ENCODE peak calls at places on chromosomes 11 and 22, in ten cellular contexts. V is suprapubic skin, F is hepatocyte, Y is kidney, T is heart left ventricle, C is transverse colon, O is prostate gland, M is upper lobe of left lung, W is psoas muscle, G is endodermal cell. P is an unnamed sample.

GRCh38 chr11:119796363-119797060 is 67.5 kb upstream of the NECTIN1 start:
- DNase-seq in V (no peak), F (no peak), Y (peak; percentile 52), T (no peak), C (no peak), O (no peak), M (no peak), W (no peak), G (no peak), P (no peak)

GRCh38 chr11:44564198-44564597 is 1.3 kb upstream of the CD82 start:
- DNase-seq in V (no peak), F (peak; percentile 42), Y (peak; percentile 76), T (no peak), C (peak; percentile 52), O (peak; percentile 64), M (no peak), W (no peak), G (no peak), P (no peak)

GRCh38 chr22:25630446-25630845 is 66.0 kb downstream of the GRK3 start:
- DNase-seq in V (no peak), F (no peak), Y (no peak), T (no peak), C (no peak), O (no peak), M (no peak), W (no peak), G (no peak), P (no peak)

GRCh38 chr11:45092901-45093760 is 53.3 kb upstream of the PRDM11 start:
- DNase-seq in V (no peak), F (no peak), Y (peak; percentile 38), T (no peak), C (no peak), O (no peak), M (no peak), W (no peak), G (peak; percentile 38), P (no peak)

GRCh38 chr11:18594999-18595749 is 4.4 kb upstream of the MISFA start:
- DNase-seq in V (no peak), F (peak; percentile 40), Y (no peak), T (no peak), C (no peak), O (no peak), M (no peak), W (no peak), G (no peak), P (no peak)

GRCh38 chr11:101914349-101914736 is 467 bp upstream of the CEP126 start:
- DNase-seq in V (no peak), F (peak; percentile 40), Y (no peak), T (no peak), C (no peak), O (no peak), M (no peak), W (no peak), G (no peak), P (no peak)

GRCh38 chr11:123671534-123671933 is 17.1 kb upstream of the SCN3B start:
- DNase-seq in V (no peak), F (no peak), Y (no peak), T (no peak), C (no peak), O (no peak), M (no peak), W (no peak), G (no peak), P (no peak)

GRCh38 chr11:59224419-59224928 is 11.7 kb upstream of the MPEG1 start:
- DNase-seq in V (no peak), F (no peak), Y (no peak), T (no peak), C (no peak), O (no peak), M (no peak), W (no peak), G (no peak), P (no peak)

DNA sequence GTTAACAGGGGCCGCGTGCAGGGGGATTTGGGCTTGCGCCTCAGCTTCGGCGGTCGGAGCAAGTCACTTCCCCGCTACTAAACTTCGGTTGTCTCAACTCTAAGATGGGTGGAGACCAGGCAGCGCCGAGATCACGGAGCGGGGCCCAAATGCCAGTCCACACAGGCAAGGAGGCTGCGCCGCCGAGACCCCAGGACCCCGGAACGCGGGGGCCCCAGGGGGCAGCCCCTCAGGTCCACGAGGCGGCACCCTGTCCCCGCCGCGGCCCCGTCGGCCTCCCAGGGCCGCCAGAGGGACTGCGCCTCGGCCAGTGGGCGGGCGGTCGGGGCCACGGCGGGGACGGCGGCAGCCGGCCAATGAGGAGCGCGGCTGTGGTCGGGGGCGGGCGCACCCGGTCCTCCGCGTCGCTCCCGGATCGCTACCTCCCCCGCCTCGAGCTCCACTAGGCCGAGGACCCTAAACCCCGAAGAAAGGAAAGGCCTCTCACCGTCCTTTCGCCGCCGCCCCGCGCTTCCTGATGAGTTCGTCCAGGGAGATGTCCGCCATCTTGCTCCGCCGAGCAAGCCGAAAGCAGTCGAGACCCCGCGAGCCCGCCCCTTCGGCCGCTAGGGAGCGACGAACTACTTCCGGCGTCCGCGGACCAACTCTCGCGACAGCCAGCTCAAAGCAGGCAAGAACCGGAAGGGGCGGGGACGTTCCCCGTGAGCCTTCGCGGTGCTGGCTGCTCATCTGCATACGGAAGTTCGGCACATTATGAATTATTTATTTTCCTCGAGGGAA is at the start of gene POLDIP3:
- DNase-seq in V (peak; percentile 100), F (peak; percentile 100), Y (peak; percentile 100), T (peak; percentile 99), C (peak; percentile 100), O (peak; percentile 98), M (peak; percentile 99), W (peak; percentile 100), G (peak; percentile 99), P (peak; percentile 98)
- TF ChIP-seq CTCF in V (peak; percentile 14), F (peak; percentile 8), Y (peak; percentile 26), T (peak; percentile 9), C (peak; percentile 19), O (peak; percentile 51), M (peak; percentile 58), W (no peak), G (peak; percentile 30), P (no peak)

GRCh38 chr11:114137054-114137453 is 77.5 kb downstream of the ZBTB16 start:
- DNase-seq in V (no peak), F (no peak), Y (no peak), T (no peak), C (no peak), O (no peak), M (no peak), W (no peak), G (no peak), P (no peak)

GRCh38 chr11:114138411-114138810 is 78.9 kb downstream of the ZBTB16 start:
- DNase-seq in V (no peak), F (no peak), Y (no peak), T (no peak), C (no peak), O (no peak), M (no peak), W (no peak), G (no peak), P (no peak)

GRCh38 chr11:114134870-114135269 is 75.4 kb downstream of the ZBTB16 start:
- DNase-seq in V (no peak), F (peak; percentile 57), Y (no peak), T (no peak), C (peak; percentile 18), O (no peak), M (no peak), W (no peak), G (no peak), P (peak; percentile 28)

GRCh38 chr11:114135737-114136151 is 76.2 kb downstream of the ZBTB16 start:
- DNase-seq in V (no peak), F (no peak), Y (no peak), T (no peak), C (no peak), O (no peak), M (no peak), W (no peak), G (peak; percentile 70), P (no peak)

GRCh38 chr11:114137838-114138237 is 78.3 kb downstream of the ZBTB16 start:
- DNase-seq in V (no peak), F (no peak), Y (no peak), T (no peak), C (no peak), O (no peak), M (peak; percentile 41), W (peak; percentile 74), G (no peak), P (no peak)
- H3K4me1 ChIP-seq in V (peaks cover 84% of the 10 kb centered on the region), F (peaks cover 53% of the 10 kb centered on the region), Y (peaks cover 49% of the 10 kb centered on the region), T (peaks cover 59% of the 10 kb centered on the region), C (peaks cover 56% of the 10 kb centered on the region), O (peaks cover 14% of the 10 kb centered on the region), M (peaks cover 99% of the 10 kb centered on the region), W (peaks cover 97% of the 10 kb centered on the region), G (no peaks in the 10 kb centered on the region), P (peaks cover 12% of the 10 kb centered on the region)

DNA sequence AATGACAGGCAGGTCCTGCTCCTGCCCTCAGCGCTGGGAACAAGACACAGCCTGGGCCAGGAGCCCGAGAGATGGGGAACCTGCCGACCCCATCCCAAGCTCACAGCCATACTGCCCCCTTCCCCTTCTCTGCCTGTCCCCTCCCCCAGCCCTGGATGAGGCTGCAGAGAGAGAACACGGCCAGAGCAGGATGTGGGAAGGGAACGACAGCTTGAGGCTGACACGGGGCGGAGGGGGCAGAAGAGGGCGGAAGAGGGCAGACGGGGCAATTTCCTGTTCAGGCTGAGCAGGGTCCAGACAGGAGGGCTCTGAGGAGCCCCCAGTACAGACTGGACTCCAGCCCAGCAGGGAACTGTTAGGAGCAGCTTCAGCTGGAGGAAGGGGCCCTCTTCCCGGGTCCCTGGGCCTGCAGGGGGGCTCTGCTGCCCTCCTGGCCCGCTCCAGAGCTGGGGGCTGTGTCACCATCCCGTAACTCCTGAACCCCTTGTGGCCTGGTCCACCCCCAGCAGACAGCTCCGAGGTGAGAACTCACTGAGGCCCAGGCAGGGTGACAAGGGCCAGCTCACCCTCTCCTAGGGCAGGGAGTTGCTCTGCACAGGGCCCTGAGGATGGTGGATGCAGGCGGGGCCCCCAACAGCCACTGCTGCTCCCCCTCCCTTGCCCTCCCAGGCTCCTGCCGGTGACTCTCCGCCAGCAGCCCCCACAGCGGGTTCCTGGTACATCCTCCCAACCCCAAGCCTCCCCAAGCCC is 5.7 kb downstream of the CTSD start:
- DNase-seq in V (no peak), F (no peak), Y (peak; percentile 81), T (no peak), C (peak; percentile 58), O (no peak), M (peak; percentile 66), W (peak; percentile 62), G (no peak), P (no peak)
- H3K4me3 ChIP-seq in V (no peak overlapping the region), F (no peak overlapping the region), Y (no peak overlapping the region), T (no peak overlapping the region), C (no peak overlapping the region), O (no peak overlapping the region), M (peak overlapping the region; percentile 30), W (peak overlapping the region; percentile 6), G (no peak overlapping the region), P (no peak overlapping the region)

GRCh38 chr11:11970556-11970955 is 37.9 kb downstream of the DKK3 start:
- DNase-seq in V (no peak), F (no peak), Y (no peak), T (no peak), C (no peak), O (no peak), M (no peak), W (peak; percentile 33), G (peak; percentile 40), P (no peak)

GRCh38 chr11:11972148-11972547 is 36.3 kb downstream of the DKK3 start:
- DNase-seq in V (no peak), F (no peak), Y (no peak), T (no peak), C (no peak), O (no peak), M (no peak), W (no peak), G (peak; percentile 36), P (no peak)

GRCh38 chr11:11967669-11968510 is 40.5 kb downstream of the DKK3 start:
- DNase-seq in V (no peak), F (no peak), Y (peak; percentile 45), T (no peak), C (no peak), O (no peak), M (no peak), W (peak; percentile 28), G (peak; percentile 41), P (no peak)

GRCh38 chr11:11968511-11969280 is 39.7 kb downstream of the DKK3 start:
- DNase-seq in V (no peak), F (no peak), Y (peak; percentile 61), T (no peak), C (no peak), O (no peak), M (no peak), W (peak; percentile 51), G (peak; percentile 42), P (no peak)

GRCh38 chr11:11969380-11970215 is 38.8 kb downstream of the DKK3 start:
- DNase-seq in V (no peak), F (no peak), Y (no peak), T (no peak), C (no peak), O (no peak), M (no peak), W (peak; percentile 53), G (no peak), P (no peak)
- TF ChIP-seq CTCF in V (no peak), F (no peak), Y (no peak), T (no peak), C (no peak), O (no peak), M (no peak), W (no peak), G (no peak), P (no peak)

P was measured in Caco-2.